ENCODE peak calls at places on chromosomes 1 and 21, in nine cellular contexts. X is brain microvascular endothelial cell; K is left ventricle myocardium inferior; Q is cardiac muscle cell; J is naive thymus-derived CD4-positive, alpha-beta T cell; T is CD8-positive, alpha-beta T cell; V is thyroid gland; S is sigmoid colon; Z is breast epithelium. D is an unnamed sample. For H3K36me3, the result is how much of the 10 kb centered on the place peaks cover.

GRCh38 chr1:76374111-76374510 is 299.6 kb downstream of the ST6GALNAC3 start:
- DNase-seq in K (no peak), J (no peak), S (no peak), T (no peak), Z (no peak), Q (no peak), V (no peak), X (no peak), D (no peak)

GRCh38 chr21:44708866-44709425 is 2.4 kb downstream of the TSPEAR start:
- DNase-seq in Z (no peak), S (no peak), Q (no peak), K (no peak), V (no peak), T (no peak), X (no peak), J (no peak), D (no peak)

GRCh38 chr1:245108251-245108650 is 46.5 kb upstream of the KIF26B start:
- DNase-seq in Z (no peak), S (peak), J (no peak), Q (no peak), X (no peak), K (no peak), T (no peak), V (no peak), D (no peak)

GRCh38 chr1:234862944-234863515 is 253.1 kb upstream of the IRF2BP2 start:
- DNase-seq in V (peak), Z (peak), T (no peak), S (peak), J (no peak), X (peak), Q (no peak), K (peak), D (no peak)

GRCh38 chr1:229094476-229095311 is 176.2 kb upstream of the RAB4A start:
- DNase-seq in Z (no peak), T (no peak), V (no peak), J (no peak), K (no peak), S (peak), X (peak), Q (no peak), D (no peak)

GRCh38 chr21:27561116-27561515 is 594.2 kb upstream of the ADAMTS5 start:
- DNase-seq in K (peak), Q (no peak), Z (no peak), S (no peak), T (no peak), V (no peak), J (no peak), X (no peak), D (peak)

GRCh38 chr1:245298781-245299180 is 144.0 kb downstream of the KIF26B start:
- DNase-seq in Q (no peak), K (no peak), V (peak), X (no peak), T (no peak), Z (peak), J (no peak), S (no peak), D (no peak)

GRCh38 chr21:26954591-26955214 is 12.2 kb downstream of the ADAMTS5 start:
- DNase-seq in K (no peak), Q (no peak), Z (no peak), J (no peak), S (no peak), T (no peak), X (no peak), V (no peak), D (no peak)

GRCh38 chr1:66422804-66423203 is 111.1 kb upstream of the SGIP1 start:
- DNase-seq in K (no peak), X (no peak), Z (no peak), J (no peak), S (no peak), T (no peak), V (no peak), Q (no peak), D (no peak)

GRCh38 chr1:233341117-233341516 is 13.6 kb downstream of the MAP3K21 start:
- DNase-seq in S (no peak), X (no peak), Z (no peak), K (no peak), T (no peak), J (no peak), V (peak), Q (no peak), D (no peak)

GRCh38 chr1:199710974-199711373 is 316.5 kb upstream of the NR5A2 start:
- DNase-seq in V (no peak), Z (no peak), T (no peak), S (no peak), K (no peak), X (no peak), J (no peak), Q (no peak), D (no peak)

GRCh38 chr1:184791199-184791935 is 36.7 kb upstream of the EDEM3 start:
- DNase-seq in Q (no peak), K (no peak), T (no peak), S (no peak), J (no peak), X (peak), Z (no peak), V (no peak), D (no peak)

GRCh38 chr1:195030793-195031192 is 1577.4 kb downstream of the KCNT2 start:
- DNase-seq in V (no peak), K (no peak), J (no peak), Z (no peak), Q (no peak), X (no peak), T (no peak), S (no peak), D (no peak)

GRCh38 chr1:45423907-45424678 is 66.9 kb downstream of the TESK2 start:
- DNase-seq in Q (no peak), T (no peak), S (no peak), V (no peak), Z (no peak), J (no peak), K (no peak), X (no peak), D (no peak)

GRCh38 chr21:14688412-14688811 is 142.3 kb upstream of the SAMSN1 start:
- DNase-seq in Q (no peak), J (no peak), Z (no peak), X (no peak), S (no peak), T (no peak), K (no peak), V (no peak), D (no peak)

GRCh38 chr1:47859092-47859743 is 138.0 kb downstream of the TRABD2B start:
- DNase-seq in T (no peak), Z (peak), J (no peak), K (no peak), V (no peak), X (no peak), S (no peak), Q (no peak), D (no peak)

GRCh38 chr1:189237008-189237407 is 1240.7 kb downstream of the BRINP3 start:
- DNase-seq in J (no peak), Z (no peak), Q (no peak), V (no peak), T (no peak), K (no peak), S (no peak), X (no peak), D (no peak)

DNA sequence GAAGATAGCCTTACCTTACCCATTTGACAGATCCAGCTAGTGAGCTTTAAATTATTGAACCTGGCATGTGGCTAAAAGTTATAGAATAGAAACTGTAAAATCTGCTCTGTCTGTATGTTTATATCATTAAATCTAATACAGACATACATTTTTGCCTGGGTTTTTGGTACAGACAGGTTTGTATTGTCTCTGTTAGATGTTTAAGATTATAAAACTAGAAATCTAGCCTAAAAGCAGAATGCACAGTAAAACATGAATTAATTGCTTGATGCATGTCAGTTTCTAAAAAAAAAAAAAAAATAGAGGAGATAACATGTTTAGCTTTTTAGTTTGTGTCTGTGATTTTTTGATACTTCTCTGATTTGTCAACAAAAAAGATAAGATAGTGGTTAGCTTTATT is 477.6 kb upstream of the LRRC7 start:
- DNase-seq in T (no peak), Z (no peak), K (no peak), Q (no peak), J (no peak), X (no peak), S (no peak), V (no peak), D (no peak)
- H3K36me3 ChIP-seq in T (under half), Z (under half), K (under half), Q (under half), J (under half), X (under half), S (under half), V (under half), D (under half)

GRCh38 chr1:85708826-85709222 is 591 bp upstream of the ZNHIT6 start:
- DNase-seq in X (no peak), S (no peak), V (no peak), K (no peak), J (no peak), T (no peak), Q (no peak), Z (no peak), D (no peak)
- H3K4me3 ChIP-seq in X (peak), S (peak), V (no peak), K (peak), J (peak), T (peak), Q (peak), Z (peak), D (no peak)

DNA sequence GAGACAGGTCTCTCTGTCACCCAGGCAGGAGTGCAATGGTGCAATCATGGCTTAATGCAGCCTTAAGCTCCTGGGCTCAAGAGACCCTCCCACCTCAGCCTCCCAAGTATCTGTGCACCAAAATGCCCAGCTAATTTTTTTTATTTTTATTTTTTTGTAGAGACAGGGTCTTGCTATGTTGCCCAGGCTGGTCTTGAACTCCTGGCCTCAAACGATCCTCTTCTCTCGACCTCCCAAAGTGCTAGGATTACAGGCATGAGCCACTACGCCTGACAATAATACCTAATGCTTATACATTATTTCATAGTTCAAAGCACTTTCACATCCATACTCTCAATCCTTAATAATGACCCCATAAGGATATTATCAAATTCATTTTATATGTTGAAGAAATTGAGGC is 48.3 kb downstream of the LUZP1 start:
- DNase-seq in Q (no peak), V (no peak), X (no peak), S (no peak), K (no peak), J (no peak), T (no peak), Z (no peak), D (no peak)
- H3K27ac ChIP-seq in Q (no peak), V (no peak), X (no peak), S (no peak), K (peak), J (no peak), T (no peak), Z (no peak), D (no peak)

GRCh38 chr1:107668762-107669161 is 296.2 kb downstream of the VAV3 start:
- DNase-seq in T (no peak), K (no peak), J (no peak), S (no peak), X (no peak), Z (no peak), V (no peak), Q (no peak), D (no peak)
- H3K36me3 ChIP-seq in T (under half), K (under half), J (under half), S (under half), X (under half), Z (under half), V (under half), Q (under half), D (under half)

GRCh38 chr1:150152182-150152536 is 2.4 kb downstream of the PLEKHO1 start:
- DNase-seq in Z (no peak), Q (no peak), J (no peak), X (no peak), V (peak), K (no peak), T (no peak), S (peak), D (no peak)
- H3K4me3 ChIP-seq in Z (peak), Q (peak), J (peak), X (peak), V (no peak), K (peak), T (peak), S (peak), D (no peak)

GRCh38 chr1:12585536-12585935 is 32.5 kb downstream of the DHRS3 start:
- DNase-seq in V (no peak), Q (no peak), S (no peak), X (no peak), J (no peak), Z (no peak), T (no peak), K (no peak), D (no peak)
- H3K27ac ChIP-seq in V (no peak), Q (no peak), S (no peak), X (no peak), J (no peak), Z (no peak), T (no peak), K (no peak), D (no peak)

DNA sequence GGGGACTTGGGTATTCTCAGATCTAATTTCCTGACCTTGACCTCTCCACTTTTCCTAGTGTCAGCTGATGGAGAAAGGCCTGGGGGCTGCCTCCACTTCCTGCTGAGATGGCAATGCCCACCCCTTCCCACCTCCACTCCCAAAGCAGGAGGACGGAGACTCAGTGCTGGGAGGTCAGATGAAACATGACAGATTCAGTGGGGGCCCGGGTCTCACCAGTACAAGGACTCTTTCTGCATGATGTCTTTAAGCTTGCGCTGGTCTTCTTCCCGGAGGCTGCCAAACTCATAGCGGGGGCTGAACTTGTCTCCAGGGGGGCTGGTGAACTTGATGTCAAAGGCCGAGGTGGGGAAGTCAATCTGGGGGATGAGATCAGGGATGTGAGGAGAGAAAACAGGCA is 35.6 kb upstream of the PPP1R15B start:
- DNase-seq in X (no peak), T (no peak), S (no peak), K (no peak), J (no peak), Z (no peak), V (no peak), Q (no peak), D (no peak)
- H3K36me3 ChIP-seq in X (under half), T (under half), S (half or more), K (half or more), J (half or more), Z (under half), V (under half), Q (under half), D (under half)

DNA sequence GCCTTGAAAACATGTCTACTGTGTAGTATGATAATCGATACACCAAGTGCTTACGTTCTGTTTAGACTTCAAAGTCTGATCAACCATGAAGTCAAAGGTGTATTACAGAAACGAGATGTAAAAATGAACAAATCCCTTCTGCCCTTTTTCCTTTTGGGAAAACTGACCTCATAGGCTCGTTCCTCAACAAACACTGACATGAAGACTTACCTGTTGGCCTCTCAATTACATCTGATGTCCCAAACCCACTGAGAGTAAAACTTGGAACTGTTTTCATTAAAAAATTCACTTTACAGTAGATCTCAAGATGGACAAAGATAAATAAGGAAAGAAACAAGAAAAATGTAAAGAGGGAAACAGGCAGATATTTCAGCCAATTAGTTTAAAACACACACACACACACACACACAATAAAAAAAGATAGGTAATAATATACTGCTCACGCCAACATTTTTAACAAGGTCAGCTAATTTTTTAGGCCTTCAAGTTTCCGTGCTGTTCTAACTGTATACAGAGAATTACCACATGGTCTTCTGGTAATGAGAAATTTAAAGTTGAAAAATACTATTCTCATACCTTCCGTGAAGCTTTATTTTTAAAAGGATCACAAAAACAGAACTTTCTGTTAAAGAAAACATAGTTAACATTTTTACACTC is 2.1 kb downstream of the HMGN1 start:
- DNase-seq in Q (no peak), S (no peak), X (no peak), T (no peak), Z (no peak), J (no peak), K (no peak), V (no peak), D (no peak)
- H3K4me3 ChIP-seq in Q (peak), S (peak), X (peak), T (no peak), Z (no peak), J (peak), K (peak), V (no peak), D (no peak)

GRCh38 chr1:203572134-203572625 is 54.5 kb upstream of the ATP2B4 start:
- DNase-seq in Q (no peak), V (no peak), T (no peak), J (no peak), X (peak), S (no peak), K (no peak), Z (no peak), D (no peak)
- H3K27ac ChIP-seq in Q (no peak), V (no peak), T (no peak), J (no peak), X (peak), S (peak), K (no peak), Z (no peak), D (no peak)

GRCh38 chr1:177469519-177469918 is 298.8 kb downstream of the BRINP2 start:
- DNase-seq in K (no peak), T (no peak), S (no peak), X (no peak), Z (no peak), Q (no peak), J (no peak), V (no peak), D (no peak)

GRCh38 chr1:177471244-177471643 is 300.5 kb downstream of the BRINP2 start:
- DNase-seq in V (no peak), J (no peak), T (no peak), K (no peak), S (no peak), Z (no peak), Q (no peak), X (no peak), D (no peak)

GRCh38 chr1:177464682-177465081 is 293.9 kb downstream of the BRINP2 start:
- DNase-seq in T (no peak), Z (no peak), S (no peak), X (no peak), J (no peak), V (no peak), Q (no peak), K (no peak), D (no peak)

DNA sequence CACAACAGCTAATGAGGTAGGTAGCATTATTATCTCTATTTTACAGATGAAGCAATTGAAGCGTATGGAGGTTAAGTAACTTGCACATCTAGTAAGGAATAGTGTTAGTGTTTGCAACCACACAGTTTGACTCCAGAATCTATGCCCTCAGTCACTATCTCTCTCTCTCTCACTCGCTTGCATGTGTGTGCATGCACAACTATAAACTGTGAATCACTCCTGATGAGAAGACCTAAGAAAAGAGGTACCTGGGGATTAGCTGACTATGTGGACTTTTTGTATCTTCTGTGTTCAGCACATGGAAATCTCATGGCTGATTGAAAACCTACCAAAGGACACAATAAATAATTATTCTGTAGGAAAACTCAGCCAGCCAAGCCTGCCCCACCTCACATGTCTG is 295.5 kb downstream of the BRINP2 start:
- DNase-seq in J (no peak), T (no peak), Z (no peak), K (no peak), X (no peak), S (no peak), V (no peak), Q (no peak), D (no peak)
- H3K36me3 ChIP-seq in J (under half), T (under half), Z (under half), K (under half), X (under half), S (under half), V (under half), Q (under half), D (under half)

D was measured in lung.